ENCODE peak calls at places on chromosomes 5 and 9, in eight cellular contexts. One of them, this sample, is unnamed.
A peak's percentile ranks its signal among the peaks of the same experiment; 100 is the strongest.

GRCh38 chr5:149228610-149229297 is 42.9 kb upstream of the AFAP1L1 start:
- DNase-seq in cardiac fibroblast: peak; percentile 95
- DNase-seq in HL-60: peak; percentile 14
- DNase-seq in CD8-positive, alpha-beta T cell: no peak
- DNase-seq in kidney: no peak
- DNase-seq in GM12864: no peak
- DNase-seq in epithelial cell of esophagus: peak; percentile 87
- DNase-seq in uterus: peak; percentile 68
- DNase-seq in this sample: peak; percentile 90

GRCh38 chr9:121688149-121688680 is 36.8 kb downstream of the DAB2IP start:
- DNase-seq in cardiac fibroblast: no peak
- DNase-seq in uterus: no peak
- DNase-seq in epithelial cell of esophagus: no peak
- DNase-seq in HL-60: no peak
- DNase-seq in CD8-positive, alpha-beta T cell: no peak
- DNase-seq in kidney: no peak
- DNase-seq in GM12864: no peak
- DNase-seq in this sample: no peak

GRCh38 chr5:8750100-8750499 is 795.8 kb downstream of the SEMA5A start:
- DNase-seq in CD8-positive, alpha-beta T cell: no peak
- DNase-seq in HL-60: no peak
- DNase-seq in GM12864: no peak
- DNase-seq in cardiac fibroblast: no peak
- DNase-seq in epithelial cell of esophagus: no peak
- DNase-seq in kidney: no peak
- DNase-seq in uterus: no peak
- DNase-seq in this sample: no peak

GRCh38 chr9:86185872-86186271 is 73.6 kb downstream of the C9orf153 start:
- DNase-seq in HL-60: no peak
- DNase-seq in cardiac fibroblast: peak; percentile 6
- DNase-seq in kidney: no peak
- DNase-seq in epithelial cell of esophagus: no peak
- DNase-seq in CD8-positive, alpha-beta T cell: no peak
- DNase-seq in GM12864: no peak
- DNase-seq in uterus: no peak
- DNase-seq in this sample: no peak

GRCh38 chr9:31153250-31153840 is 1231.1 kb upstream of the ACO1 start:
- DNase-seq in HL-60: no peak
- DNase-seq in kidney: no peak
- DNase-seq in epithelial cell of esophagus: peak; percentile 38
- DNase-seq in GM12864: no peak
- DNase-seq in uterus: no peak
- DNase-seq in cardiac fibroblast: no peak
- DNase-seq in CD8-positive, alpha-beta T cell: no peak
- DNase-seq in this sample: no peak

GRCh38 chr9:86706391-86706790 is 240.9 kb downstream of the GAS1 start:
- DNase-seq in GM12864: no peak
- DNase-seq in epithelial cell of esophagus: peak; percentile 15
- DNase-seq in HL-60: no peak
- DNase-seq in cardiac fibroblast: peak; percentile 5
- DNase-seq in CD8-positive, alpha-beta T cell: no peak
- DNase-seq in uterus: no peak
- DNase-seq in kidney: no peak
- DNase-seq in this sample: no peak

GRCh38 chr9:91187311-91187964 is 174.3 kb downstream of the AUH start:
- DNase-seq in epithelial cell of esophagus: no peak
- DNase-seq in cardiac fibroblast: no peak
- DNase-seq in HL-60: no peak
- DNase-seq in kidney: no peak
- DNase-seq in GM12864: no peak
- DNase-seq in uterus: no peak
- DNase-seq in CD8-positive, alpha-beta T cell: no peak
- DNase-seq in this sample: no peak

GRCh38 chr9:33447404-33448158 is at the start of gene AQP3:
- DNase-seq in epithelial cell of esophagus: peak; percentile 54
- DNase-seq in uterus: peak; percentile 51
- DNase-seq in CD8-positive, alpha-beta T cell: peak; percentile 88
- DNase-seq in cardiac fibroblast: no peak
- DNase-seq in kidney: peak; percentile 87
- DNase-seq in GM12864: no peak
- DNase-seq in HL-60: no peak
- DNase-seq in this sample: no peak

GRCh38 chr5:74633710-74634109 is 6.8 kb downstream of the ENC1 start:
- DNase-seq in epithelial cell of esophagus: no peak
- DNase-seq in GM12864: no peak
- DNase-seq in HL-60: no peak
- DNase-seq in CD8-positive, alpha-beta T cell: no peak
- DNase-seq in kidney: no peak
- DNase-seq in uterus: no peak
- DNase-seq in cardiac fibroblast: peak; percentile 67
- DNase-seq in this sample: no peak

GRCh38 chr5:151168602-151169344 is 11.2 kb upstream of the ANXA6 start:
- DNase-seq in cardiac fibroblast: no peak
- DNase-seq in epithelial cell of esophagus: no peak
- DNase-seq in uterus: no peak
- DNase-seq in HL-60: no peak
- DNase-seq in CD8-positive, alpha-beta T cell: no peak
- DNase-seq in kidney: no peak
- DNase-seq in GM12864: no peak
- DNase-seq in this sample: no peak

GRCh38 chr9:26656003-26656940 is 236.3 kb downstream of the CAAP1 start:
- DNase-seq in HL-60: no peak
- DNase-seq in GM12864: no peak
- DNase-seq in kidney: no peak
- DNase-seq in cardiac fibroblast: peak; percentile 14
- DNase-seq in uterus: no peak
- DNase-seq in CD8-positive, alpha-beta T cell: no peak
- DNase-seq in epithelial cell of esophagus: peak; percentile 6
- DNase-seq in this sample: peak; percentile 2
- TF ChIP-seq CTCF in HL-60: no peak
- TF ChIP-seq CTCF in GM12864: peak; percentile 52
- TF ChIP-seq CTCF in kidney: peak; percentile 17
- TF ChIP-seq CTCF in cardiac fibroblast: peak; percentile 15
- TF ChIP-seq CTCF in uterus: peak; percentile 12
- TF ChIP-seq CTCF in CD8-positive, alpha-beta T cell: no peak
- TF ChIP-seq CTCF in epithelial cell of esophagus: peak; percentile 23
- TF ChIP-seq CTCF in this sample: peak; percentile 31

GRCh38 chr9:97847474-97848236 is 5.4 kb upstream of the FOXE1 start:
- DNase-seq in CD8-positive, alpha-beta T cell: no peak
- DNase-seq in kidney: no peak
- DNase-seq in HL-60: no peak
- DNase-seq in GM12864: no peak
- DNase-seq in uterus: no peak
- DNase-seq in cardiac fibroblast: no peak
- DNase-seq in epithelial cell of esophagus: no peak
- DNase-seq in this sample: no peak
- H3K4me3 ChIP-seq in CD8-positive, alpha-beta T cell: no peak overlapping the region
- H3K4me3 ChIP-seq in kidney: no peak overlapping the region
- H3K4me3 ChIP-seq in HL-60: no peak overlapping the region
- H3K4me3 ChIP-seq in GM12864: no peak overlapping the region
- H3K4me3 ChIP-seq in uterus: no peak overlapping the region
- H3K4me3 ChIP-seq in cardiac fibroblast: no peak overlapping the region
- H3K4me3 ChIP-seq in epithelial cell of esophagus: no peak overlapping the region
- H3K4me3 ChIP-seq in this sample: no peak overlapping the region

GRCh38 chr5:32059779-32060178 is 114.3 kb downstream of the GOLPH3 start:
- DNase-seq in epithelial cell of esophagus: peak; percentile 96
- DNase-seq in HL-60: no peak
- DNase-seq in kidney: no peak
- DNase-seq in GM12864: no peak
- DNase-seq in cardiac fibroblast: peak; percentile 64
- DNase-seq in CD8-positive, alpha-beta T cell: no peak
- DNase-seq in uterus: no peak
- DNase-seq in this sample: no peak

GRCh38 chr5:32058101-32058500 is 116.0 kb downstream of the GOLPH3 start:
- DNase-seq in kidney: no peak
- DNase-seq in CD8-positive, alpha-beta T cell: no peak
- DNase-seq in HL-60: no peak
- DNase-seq in cardiac fibroblast: peak; percentile 32
- DNase-seq in GM12864: no peak
- DNase-seq in uterus: no peak
- DNase-seq in epithelial cell of esophagus: peak; percentile 73
- DNase-seq in this sample: no peak

GRCh38 chr5:32057157-32058096 is 116.7 kb downstream of the GOLPH3 start:
- DNase-seq in HL-60: no peak
- DNase-seq in kidney: no peak
- DNase-seq in cardiac fibroblast: peak; percentile 58
- DNase-seq in uterus: no peak
- DNase-seq in GM12864: no peak
- DNase-seq in CD8-positive, alpha-beta T cell: no peak
- DNase-seq in epithelial cell of esophagus: peak; percentile 73
- DNase-seq in this sample: no peak

GRCh38 chr5:32051796-32052195 is 122.3 kb downstream of the GOLPH3 start:
- DNase-seq in GM12864: no peak
- DNase-seq in HL-60: no peak
- DNase-seq in cardiac fibroblast: no peak
- DNase-seq in CD8-positive, alpha-beta T cell: no peak
- DNase-seq in epithelial cell of esophagus: no peak
- DNase-seq in uterus: no peak
- DNase-seq in kidney: no peak
- DNase-seq in this sample: no peak

GRCh38 chr5:32055891-32056866 is 117.9 kb downstream of the GOLPH3 start:
- DNase-seq in CD8-positive, alpha-beta T cell: no peak
- DNase-seq in uterus: no peak
- DNase-seq in epithelial cell of esophagus: peak; percentile 39
- DNase-seq in kidney: no peak
- DNase-seq in GM12864: no peak
- DNase-seq in cardiac fibroblast: no peak
- DNase-seq in HL-60: no peak
- DNase-seq in this sample: no peak
- TF ChIP-seq CTCF in CD8-positive, alpha-beta T cell: no peak
- TF ChIP-seq CTCF in uterus: no peak
- TF ChIP-seq CTCF in epithelial cell of esophagus: no peak
- TF ChIP-seq CTCF in kidney: no peak
- TF ChIP-seq CTCF in GM12864: no peak
- TF ChIP-seq CTCF in cardiac fibroblast: no peak
- TF ChIP-seq CTCF in HL-60: no peak
- TF ChIP-seq CTCF in this sample: no peak

DNA sequence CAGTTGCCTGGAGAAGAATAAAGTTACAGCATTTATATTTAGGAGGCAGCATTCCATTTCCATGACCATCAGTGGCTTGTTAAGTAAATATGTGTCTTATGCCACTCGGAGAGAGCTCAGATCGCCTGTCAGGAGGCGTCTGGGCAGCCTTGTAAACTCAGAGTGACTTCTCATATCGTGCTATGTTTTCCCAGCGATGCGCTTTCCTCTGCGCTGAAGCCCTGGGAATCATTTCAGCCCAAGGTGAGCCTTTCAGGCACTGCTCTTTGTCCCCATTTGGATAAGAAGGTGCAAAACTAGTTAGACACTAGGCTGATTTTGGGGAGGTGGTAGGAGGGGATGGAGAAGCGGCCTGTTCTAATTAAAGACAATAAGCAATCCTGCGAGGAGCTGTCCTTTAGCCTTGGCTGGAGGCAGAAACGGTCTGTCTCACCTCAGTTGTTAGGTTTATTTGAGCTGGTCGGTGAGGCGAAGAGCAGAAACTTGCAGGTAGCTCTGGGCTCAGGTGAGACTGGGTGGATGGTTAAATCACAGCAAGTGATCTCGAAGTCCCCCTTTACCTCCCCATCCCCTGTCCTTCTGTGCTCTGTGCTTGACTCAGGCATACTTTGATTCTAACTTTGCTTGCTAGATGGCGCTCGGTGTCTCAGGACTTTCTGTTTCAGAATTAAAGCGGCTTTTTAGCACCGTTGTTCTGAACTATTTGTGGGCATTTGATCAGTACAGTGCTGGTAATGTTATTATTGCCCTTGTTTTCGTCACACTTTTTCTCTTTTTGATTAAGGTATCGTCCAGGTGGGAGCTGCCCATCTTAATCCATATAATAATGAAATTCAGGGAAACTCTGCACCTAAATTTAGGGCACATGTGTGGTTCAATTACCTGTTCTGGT is 24.6 kb downstream of the NR2F1 start:
- DNase-seq in cardiac fibroblast: peak; percentile 76
- DNase-seq in HL-60: no peak
- DNase-seq in CD8-positive, alpha-beta T cell: no peak
- DNase-seq in epithelial cell of esophagus: peak; percentile 50
- DNase-seq in uterus: no peak
- DNase-seq in kidney: no peak
- DNase-seq in GM12864: no peak
- DNase-seq in this sample: no peak
- H3K4me3 ChIP-seq in cardiac fibroblast: no peak overlapping the region
- H3K4me3 ChIP-seq in HL-60: no peak overlapping the region
- H3K4me3 ChIP-seq in CD8-positive, alpha-beta T cell: no peak overlapping the region
- H3K4me3 ChIP-seq in epithelial cell of esophagus: no peak overlapping the region
- H3K4me3 ChIP-seq in uterus: no peak overlapping the region
- H3K4me3 ChIP-seq in kidney: peak overlapping the region; percentile 13
- H3K4me3 ChIP-seq in GM12864: no peak overlapping the region
- H3K4me3 ChIP-seq in this sample: no peak overlapping the region

GRCh38 chr9:105651806-105652205 is 10.5 kb upstream of the TAL2 start:
- DNase-seq in kidney: no peak
- DNase-seq in HL-60: no peak
- DNase-seq in CD8-positive, alpha-beta T cell: no peak
- DNase-seq in uterus: no peak
- DNase-seq in GM12864: no peak
- DNase-seq in cardiac fibroblast: no peak
- DNase-seq in epithelial cell of esophagus: no peak
- DNase-seq in this sample: no peak

GRCh38 chr9:105661011-105661410 is 1.2 kb upstream of the TAL2 start:
- DNase-seq in epithelial cell of esophagus: no peak
- DNase-seq in kidney: no peak
- DNase-seq in uterus: no peak
- DNase-seq in GM12864: no peak
- DNase-seq in HL-60: no peak
- DNase-seq in cardiac fibroblast: no peak
- DNase-seq in CD8-positive, alpha-beta T cell: no peak
- DNase-seq in this sample: no peak

GRCh38 chr9:105658351-105658750 is 3.9 kb upstream of the TAL2 start:
- DNase-seq in GM12864: no peak
- DNase-seq in uterus: no peak
- DNase-seq in CD8-positive, alpha-beta T cell: no peak
- DNase-seq in cardiac fibroblast: no peak
- DNase-seq in epithelial cell of esophagus: no peak
- DNase-seq in HL-60: no peak
- DNase-seq in kidney: no peak
- DNase-seq in this sample: no peak

DNA sequence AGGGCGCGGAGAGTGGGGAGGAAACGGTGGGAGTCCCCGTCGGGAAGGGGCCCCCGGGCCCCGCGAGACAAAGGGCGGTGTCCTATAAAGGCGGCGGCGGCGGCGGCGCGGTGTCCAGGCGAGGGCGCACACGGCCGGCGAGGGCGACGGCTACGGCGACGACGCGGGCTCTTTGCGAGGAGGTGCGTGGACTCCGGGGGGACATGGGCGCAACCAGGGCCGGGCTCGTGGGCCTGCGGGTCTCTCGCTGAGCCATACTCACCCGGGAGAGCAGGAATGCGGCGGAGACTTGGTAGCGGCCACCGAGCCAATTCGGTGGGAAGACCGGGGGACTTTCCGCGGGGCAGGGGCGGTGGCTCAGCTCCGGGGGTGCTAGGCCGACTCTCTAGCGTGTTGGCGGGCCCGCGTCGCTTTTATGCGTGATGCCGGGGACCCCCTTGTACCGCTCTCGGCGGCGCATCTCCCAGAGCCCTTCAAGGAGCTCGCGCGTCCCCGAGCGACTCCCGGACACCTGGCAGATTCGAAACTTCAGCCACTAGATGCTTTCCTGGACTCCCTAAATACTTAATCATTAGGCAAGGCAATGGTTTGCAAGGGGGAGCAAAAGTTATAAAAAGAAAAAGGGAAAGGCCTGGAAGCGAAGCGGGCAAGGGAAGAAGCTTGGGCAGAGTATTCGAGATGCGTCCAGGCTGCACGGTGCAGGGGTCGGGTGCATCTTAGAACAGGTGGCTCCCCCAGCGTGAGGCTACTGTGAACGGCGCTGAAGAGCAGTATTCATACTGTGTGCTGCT is 5.9 kb upstream of the TAL2 start:
- DNase-seq in uterus: no peak
- DNase-seq in epithelial cell of esophagus: peak; percentile 17
- DNase-seq in cardiac fibroblast: no peak
- DNase-seq in kidney: peak; percentile 75
- DNase-seq in HL-60: no peak
- DNase-seq in CD8-positive, alpha-beta T cell: no peak
- DNase-seq in GM12864: no peak
- DNase-seq in this sample: no peak
- TF ChIP-seq CTCF in uterus: no peak
- TF ChIP-seq CTCF in epithelial cell of esophagus: no peak
- TF ChIP-seq CTCF in cardiac fibroblast: no peak
- TF ChIP-seq CTCF in kidney: peak; percentile 32
- TF ChIP-seq CTCF in HL-60: no peak
- TF ChIP-seq CTCF in CD8-positive, alpha-beta T cell: no peak
- TF ChIP-seq CTCF in GM12864: peak; percentile 23
- TF ChIP-seq CTCF in this sample: no peak

This sample was measured in HFF-Myc.